ENCODE peak calls at places on chromosome 18, in four cellular contexts. R is heart left ventricle, G is sigmoid colon, W is HFFc6. U is an unnamed sample.

GRCh38 chr18:44246001-44246400 is 434.7 kb upstream of the SETBP1 start:
- DNase-seq in R (no peak), G (no peak), W (no peak), U (no peak)

GRCh38 chr18:12015697-12016062 is 34.4 kb downstream of the IMPA2 start:
- DNase-seq in R (no peak), G (peak), W (no peak), U (no peak)

GRCh38 chr18:47986724-47987455 is 56.4 kb upstream of the SMAD2 start:
- DNase-seq in R (no peak), G (no peak), W (no peak), U (no peak)

GRCh38 chr18:37502036-37502435 is 63.6 kb downstream of the CELF4 start:
- DNase-seq in R (no peak), G (no peak), W (no peak), U (no peak)

GRCh38 chr18:21218862-21219261 is 23.2 kb upstream of the GREB1L start:
- DNase-seq in R (no peak), G (no peak), W (no peak), U (no peak)

GRCh38 chr18:56309104-56309503 is 329.3 kb downstream of the TXNL1 start:
- DNase-seq in R (no peak), G (no peak), W (no peak), U (no peak)

GRCh38 chr18:23138470-23138869 is 3.2 kb downstream of the CABLES1 start:
- DNase-seq in R (peak), G (no peak), W (no peak), U (no peak)

GRCh38 chr18:73407506-73407905 is 539.7 kb upstream of the NETO1 start:
- DNase-seq in R (no peak), G (no peak), W (no peak), U (no peak)

GRCh38 chr18:58148954-58149471 is 105.0 kb downstream of the NEDD4L start:
- DNase-seq in R (no peak), G (no peak), W (no peak), U (no peak)

GRCh38 chr18:38606841-38607240 is 1041.2 kb upstream of the CELF4 start:
- DNase-seq in R (no peak), G (no peak), W (no peak), U (no peak)

GRCh38 chr18:35326695-35327387 is 17.4 kb downstream of the ZNF24 start:
- DNase-seq in R (no peak), G (no peak), W (no peak), U (no peak)

GRCh38 chr18:10421859-10422258 is 32.6 kb upstream of the APCDD1 start:
- DNase-seq in R (no peak), G (no peak), W (peak), U (no peak)

GRCh38 chr18:28736951-28737350 is 560.0 kb upstream of the CDH2 start:
- DNase-seq in R (no peak), G (no peak), W (peak), U (no peak)

GRCh38 chr18:12772111-12772510 is 69.3 kb downstream of the PSMG2 start:
- DNase-seq in R (no peak), G (no peak), W (no peak), U (no peak)

GRCh38 chr18:58544616-58545337 is 84.1 kb downstream of the ALPK2 start:
- DNase-seq in R (no peak), G (no peak), W (no peak), U (no peak)

GRCh38 chr18:76643996-76644395 is 149.0 kb upstream of the ZNF516 start:
- DNase-seq in R (no peak), G (no peak), W (no peak), U (no peak)

GRCh38 chr18:3526421-3527354 is 76.7 kb downstream of the TGIF1 start:
- DNase-seq in R (no peak), G (no peak), W (no peak), U (no peak)

GRCh38 chr18:35888329-35888728 is 84.2 kb upstream of the RMP24 start:
- DNase-seq in R (no peak), G (no peak), W (no peak), U (no peak)

DNA sequence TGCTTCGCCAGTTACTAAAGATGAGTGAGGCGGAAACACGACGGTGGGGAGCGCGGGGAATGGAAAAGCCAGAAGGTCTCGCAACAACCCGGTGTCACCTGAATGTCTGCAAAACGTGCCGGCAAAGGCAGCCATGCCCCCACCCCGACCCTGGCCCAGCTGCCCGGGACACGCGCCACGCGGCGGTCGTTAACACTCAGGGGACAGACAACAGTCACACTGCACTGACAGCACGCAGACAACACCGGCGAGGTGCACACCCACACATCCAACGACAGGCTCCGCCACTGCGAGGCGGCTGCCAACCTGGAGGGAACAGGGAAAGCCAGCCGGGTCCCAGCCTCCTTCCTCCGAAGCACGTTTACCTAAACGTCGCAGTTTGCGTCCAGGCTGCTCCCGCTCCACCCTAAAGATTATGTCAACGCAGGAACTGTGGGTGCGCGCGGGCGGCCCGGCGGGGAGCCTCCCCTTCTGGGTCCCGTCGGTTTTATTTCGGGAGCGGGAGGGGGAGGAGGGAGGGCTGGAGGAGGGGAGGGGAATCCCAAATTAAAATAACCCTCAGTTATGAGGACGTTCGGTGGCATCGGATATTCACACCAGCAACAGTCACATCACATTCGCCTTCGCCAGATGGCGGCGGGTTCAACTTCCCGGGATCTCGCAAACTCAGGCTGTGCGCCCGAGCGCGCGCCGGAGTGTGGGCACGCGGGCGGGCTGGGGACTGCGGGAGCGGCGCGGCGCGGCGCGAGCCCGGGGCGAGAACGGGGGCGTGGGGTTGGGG is 694 bp downstream of the PTGR3 start:
- DNase-seq in R (peak), G (peak), W (no peak), U (no peak)
- TF ChIP-seq CTCF in R (no peak), G (no peak), W (peak), U (no peak)

DNA sequence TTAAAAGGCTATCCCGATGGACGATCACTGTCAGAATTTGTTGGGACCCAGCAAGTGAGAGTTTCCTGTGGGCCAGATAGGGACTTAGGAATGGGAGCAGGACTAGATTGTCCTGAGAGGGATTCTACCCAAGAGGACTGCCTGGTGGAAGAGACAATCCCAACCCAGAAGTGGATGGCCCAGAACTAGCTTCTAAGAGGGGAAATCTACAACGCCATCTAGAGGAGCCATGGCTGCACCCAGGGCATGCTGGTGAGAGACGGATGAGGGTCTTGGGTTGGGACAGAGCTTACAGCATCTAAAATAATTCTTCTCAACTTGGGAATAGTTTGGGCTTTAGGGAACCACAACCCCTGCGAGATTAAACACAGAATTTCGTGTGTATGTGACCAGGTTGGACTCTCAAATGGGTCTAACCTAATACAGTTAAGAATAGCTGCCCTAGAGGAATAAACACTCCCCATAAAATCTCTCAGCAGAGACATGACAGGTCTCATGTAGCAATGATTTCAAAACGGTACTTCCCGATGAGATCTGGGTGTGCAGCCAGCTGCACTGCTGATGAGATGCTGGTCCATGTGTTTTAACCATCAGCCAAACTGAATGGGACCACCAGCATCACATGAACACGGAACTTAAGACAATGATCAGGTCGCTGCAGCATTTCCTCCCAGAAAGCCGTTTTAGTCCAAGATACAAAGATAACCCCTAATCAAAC is 50.8 kb downstream of the CCBE1 start:
- DNase-seq in R (no peak), G (no peak), W (no peak), U (no peak)
- TF ChIP-seq CTCF in R (no peak), G (no peak), W (peak), U (no peak)

GRCh38 chr18:46829947-46830346 is 73.1 kb upstream of the ST8SIA5 start:
- DNase-seq in R (no peak), G (no peak), W (no peak), U (no peak)
- TF ChIP-seq CTCF in R (no peak), G (no peak), W (no peak), U (no peak)

GRCh38 chr18:30999186-30999585 is 43.4 kb downstream of the DSC3 start:
- DNase-seq in R (no peak), G (no peak), W (no peak), U (no peak)
- TF ChIP-seq CTCF in R (peak), G (no peak), W (no peak), U (no peak)

GRCh38 chr18:79823120-79823519 is 25.4 kb downstream of the KCNG2 start:
- DNase-seq in R (no peak), G (no peak), W (no peak), U (no peak)

GRCh38 chr18:79829136-79829854 is 31.6 kb downstream of the KCNG2 start:
- DNase-seq in R (no peak), G (no peak), W (no peak), U (no peak)

GRCh38 chr18:79828258-79828657 is 30.5 kb downstream of the KCNG2 start:
- DNase-seq in R (no peak), G (no peak), W (no peak), U (no peak)

GRCh38 chr18:79825913-79826312 is 28.2 kb downstream of the KCNG2 start:
- DNase-seq in R (no peak), G (no peak), W (no peak), U (no peak)

GRCh38 chr18:79826966-79827365 is 29.2 kb downstream of the KCNG2 start:
- DNase-seq in R (no peak), G (no peak), W (no peak), U (no peak)
- TF ChIP-seq CTCF in R (no peak), G (no peak), W (no peak), U (no peak)

GRCh38 chr18:63119647-63120046 is 199.9 kb downstream of the BCL2 start:
- DNase-seq in R (no peak), G (no peak), W (peak), U (no peak)
- TF ChIP-seq CTCF in R (peak), G (no peak), W (peak), U (peak)

GRCh38 chr18:59708988-59709387 is 11.8 kb upstream of the CCBE1 start:
- DNase-seq in R (no peak), G (no peak), W (no peak), U (no peak)

GRCh38 chr18:59705145-59705544 is 7.9 kb upstream of the CCBE1 start:
- DNase-seq in R (no peak), G (no peak), W (no peak), U (no peak)

GRCh38 chr18:59706499-59706898 is 9.3 kb upstream of the CCBE1 start:
- DNase-seq in R (no peak), G (no peak), W (no peak), U (no peak)

GRCh38 chr18:59704146-59704545 is 6.9 kb upstream of the CCBE1 start:
- DNase-seq in R (no peak), G (no peak), W (peak), U (no peak)

DNA sequence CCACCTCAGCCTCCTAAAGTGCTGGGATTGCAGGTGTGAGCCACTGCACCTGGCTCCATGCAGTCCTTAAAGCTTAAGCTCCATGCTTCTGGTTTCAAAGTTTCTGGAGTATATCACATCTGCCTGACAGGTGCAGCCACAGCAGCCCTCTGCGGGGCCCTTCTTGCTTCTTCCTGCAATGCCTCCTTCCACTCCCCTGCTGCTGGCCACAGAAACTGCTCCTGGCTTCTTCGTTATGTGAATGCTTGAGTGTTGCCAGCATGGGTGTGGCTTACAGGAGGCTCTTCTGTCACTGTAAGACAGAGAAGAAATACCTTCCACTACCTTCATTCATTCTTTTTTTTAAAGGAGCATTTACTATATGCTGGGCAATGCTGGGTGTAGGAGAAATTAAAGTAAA is 10.1 kb upstream of the CCBE1 start:
- DNase-seq in R (no peak), G (no peak), W (no peak), U (no peak)
- TF ChIP-seq CTCF in R (no peak), G (no peak), W (no peak), U (no peak)

GRCh38 chr18:39966275-39966674 is 1988.8 kb upstream of the PIK3C3 start:
- DNase-seq in R (no peak), G (no peak), W (no peak), U (no peak)
- TF ChIP-seq CTCF in R (no peak), G (no peak), W (peak), U (no peak)

DNA sequence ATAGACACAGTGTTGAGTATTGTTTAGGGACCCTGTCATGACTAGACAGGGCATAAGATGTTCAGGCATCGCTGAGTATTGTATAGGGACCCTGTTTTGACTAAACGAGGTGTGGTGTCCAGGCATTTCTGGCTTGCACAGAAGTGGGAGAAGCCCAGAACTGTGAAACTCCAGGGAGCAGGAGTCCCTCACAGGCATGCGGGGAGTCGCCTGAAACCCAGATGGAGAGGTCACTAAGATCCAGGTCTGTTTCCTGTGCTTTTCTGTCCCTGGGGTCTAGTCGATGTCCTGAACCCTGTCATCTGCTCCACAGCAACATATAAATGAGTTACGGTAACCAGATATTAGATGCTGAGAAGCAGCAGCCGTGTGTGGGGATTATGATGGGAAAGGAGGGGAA is 469.0 kb upstream of the SALL3 start:
- DNase-seq in R (no peak), G (no peak), W (no peak), U (no peak)
- TF ChIP-seq CTCF in R (no peak), G (no peak), W (no peak), U (no peak)

U was measured in breast epithelium.